ENCODE peak calls at places on chromosomes 12 and 14, in ten cellular contexts. E is activated CD4-positive, alpha-beta T cell treated with anti-CD3 and anti-CD28 coated beads for 4 hours; L is bronchial epithelial cell; S is activated naive CD4-positive, alpha-beta T cell treated with anti-CD3 and anti-CD28 coated beads, Interleukin-2, amount 50 U/mL, for 72 hours; Y is NT2/D1; T is CD4-positive, CD25-positive, alpha-beta regulatory T cell; X is caudate nucleus; R is activated naive CD8-positive, alpha-beta T cell treated with anti-CD3 and anti-CD28 coated beads, Interleukin-2, amount 50 U/mL, for 24 hours; M is ACHN; O is Karpas-422. V is an unnamed sample.
A peak's percentile ranks its signal among the peaks of the same experiment; 100 is the strongest.

GRCh38 chr12:75774309-75775052 is 257.1 kb downstream of the PHLDA1 start:
- DNase-seq in M (no peak), T (no peak), X (no peak), E (no peak), S (no peak), Y (no peak), L (no peak), O (peak; percentile 75), R (no peak), V (no peak)

GRCh38 chr12:52270541-52271070 is 3.8 kb upstream of the KRT86 start:
- DNase-seq in O (no peak), E (no peak), M (no peak), S (peak; percentile 26), Y (no peak), X (no peak), R (no peak), L (no peak), T (no peak), V (no peak)

GRCh38 chr12:77888611-77889010 is 57.9 kb downstream of the NAV3 start:
- DNase-seq in R (no peak), L (peak; percentile 98), X (no peak), E (no peak), M (peak; percentile 10), T (no peak), Y (no peak), S (no peak), O (no peak), V (peak; percentile 73)

GRCh38 chr14:93171366-93171765 is 13.3 kb downstream of the MOAP1 start:
- DNase-seq in L (no peak), E (no peak), M (no peak), S (no peak), O (no peak), Y (no peak), X (no peak), T (no peak), R (no peak), V (no peak)

GRCh38 chr14:64107438-64107837 is 186.7 kb downstream of the ESR2 start:
- DNase-seq in R (no peak), X (no peak), L (no peak), S (no peak), O (no peak), E (no peak), Y (no peak), M (no peak), T (no peak), V (no peak)

GRCh38 chr12:57127101-57127709 is 1.1 kb upstream of the LRP1 start:
- DNase-seq in X (no peak), T (peak; percentile 41), O (peak; percentile 75), S (no peak), L (peak; percentile 58), M (peak; percentile 69), E (no peak), R (peak; percentile 53), Y (no peak), V (no peak)

GRCh38 chr12:51442324-51442723 is 17.7 kb downstream of the SLC4A8 start:
- DNase-seq in X (peak; percentile 22), L (no peak), O (no peak), M (no peak), Y (no peak), S (no peak), R (no peak), E (no peak), T (no peak), V (no peak)

GRCh38 chr14:95659986-95660385 is 26.2 kb upstream of the TCL1B start:
- DNase-seq in L (no peak), T (no peak), S (no peak), R (no peak), E (no peak), X (no peak), Y (no peak), O (no peak), M (no peak), V (no peak)

GRCh38 chr14:26595922-26596721 is 1.7 kb downstream of the NOVA1 start:
- DNase-seq in X (no peak), L (no peak), M (no peak), E (no peak), Y (no peak), R (no peak), O (no peak), S (no peak), T (no peak), V (no peak)

GRCh38 chr12:130162771-130163460 is 652 bp downstream of the FZD10 start:
- DNase-seq in O (no peak), M (no peak), Y (no peak), X (no peak), S (no peak), R (no peak), E (no peak), L (no peak), T (no peak), V (no peak)

GRCh38 chr12:52081263-52081733 is 1.8 kb downstream of the SMIM41 start:
- DNase-seq in O (peak; percentile 82), Y (no peak), L (no peak), S (no peak), R (peak; percentile 23), E (no peak), M (no peak), T (no peak), X (no peak), V (no peak)

GRCh38 chr12:6868211-6869048 is 1.1 kb downstream of the TPI1 start:
- DNase-seq in X (no peak), Y (no peak), M (peak; percentile 36), E (no peak), T (peak; percentile 33), R (no peak), L (no peak), O (peak; percentile 55), S (no peak), V (no peak)

GRCh38 chr12:53750812-53751335 is 905 bp downstream of the CISTR start:
- DNase-seq in T (no peak), L (no peak), E (no peak), X (no peak), Y (no peak), M (no peak), S (no peak), O (peak; percentile 72), R (no peak), V (no peak)

GRCh38 chr12:70463997-70464396 is 97.9 kb downstream of the KCNMB4 start:
- DNase-seq in S (no peak), X (no peak), T (no peak), M (no peak), Y (no peak), O (no peak), R (no peak), L (no peak), E (no peak), V (no peak)

GRCh38 chr12:12278899-12279298 is 12.1 kb upstream of the LRP6 start:
- DNase-seq in Y (no peak), T (no peak), R (no peak), E (no peak), S (no peak), X (no peak), O (no peak), M (no peak), L (no peak), V (no peak)

GRCh38 chr12:125804660-125805059 is 739.4 kb downstream of the AACS start:
- DNase-seq in R (no peak), Y (no peak), E (no peak), X (no peak), M (no peak), T (no peak), L (no peak), O (no peak), S (no peak), V (no peak)

GRCh38 chr14:65072937-65073336 is 29.4 kb downstream of the MAX start:
- DNase-seq in Y (no peak), S (no peak), O (no peak), T (no peak), L (peak; percentile 25), E (no peak), R (no peak), M (no peak), X (no peak), V (no peak)

GRCh38 chr14:23776296-23776695 is 140.1 kb downstream of the DHRS2 start:
- DNase-seq in T (no peak), E (no peak), Y (no peak), R (no peak), O (peak; percentile 44), L (no peak), X (no peak), M (no peak), S (no peak), V (no peak)

GRCh38 chr14:104441275-104442106 is 138.1 kb upstream of the C14orf180 start:
- DNase-seq in X (no peak), R (no peak), Y (no peak), L (no peak), S (peak; percentile 44), O (no peak), E (no peak), T (no peak), M (no peak), V (no peak)

GRCh38 chr14:105849933-105850626 is 323.7 kb downstream of the TMEM121 start:
- DNase-seq in O (no peak), E (no peak), X (no peak), M (no peak), S (peak; percentile 37), L (no peak), T (no peak), R (no peak), Y (no peak), V (no peak)

GRCh38 chr14:78848234-78848820 is 678.2 kb downstream of the NRXN3 start:
- DNase-seq in Y (peak; percentile 55), M (peak; percentile 52), O (peak; percentile 84), T (peak; percentile 1), L (peak; percentile 50), X (peak; percentile 9), S (no peak), E (peak; percentile 1), R (peak; percentile 22), V (no peak)

GRCh38 chr12:132471858-132472255 is 18.1 kb upstream of the FBRSL1 start:
- DNase-seq in E (no peak), R (no peak), X (no peak), L (no peak), T (no peak), Y (no peak), S (no peak), O (no peak), M (no peak), V (no peak)

GRCh38 chr12:64943686-64944085 is 119.2 kb downstream of the TBC1D30 start:
- DNase-seq in L (no peak), T (no peak), O (no peak), X (no peak), E (no peak), R (no peak), M (no peak), S (no peak), Y (no peak), V (peak; percentile 46)

GRCh38 chr12:7035464-7035863 is 17.2 kb upstream of the LPCAT3 start:
- DNase-seq in T (no peak), O (peak; percentile 62), S (no peak), Y (no peak), L (no peak), M (no peak), E (no peak), R (no peak), X (no peak), V (no peak)

GRCh38 chr12:100216337-100216736 is 15.7 kb downstream of the ACTR6 start:
- DNase-seq in R (no peak), M (peak; percentile 29), E (no peak), Y (no peak), T (no peak), X (no peak), L (no peak), S (no peak), O (no peak), V (no peak)

GRCh38 chr12:113473942-113474341 is 2.3 kb upstream of the LHX5 start:
- DNase-seq in T (no peak), S (no peak), M (no peak), Y (no peak), O (no peak), E (no peak), X (no peak), L (no peak), R (no peak), V (no peak)

GRCh38 chr12:18250313-18250916 is 10.9 kb upstream of the PIK3C2G start:
- DNase-seq in X (no peak), M (peak; percentile 84), L (peak; percentile 67), E (no peak), O (peak; percentile 79), R (no peak), S (no peak), Y (peak; percentile 93), T (no peak), V (no peak)

GRCh38 chr14:78897443-78897842 is 727.3 kb downstream of the NRXN3 start:
- DNase-seq in S (no peak), L (no peak), E (no peak), X (no peak), M (no peak), Y (no peak), O (no peak), R (no peak), T (no peak), V (no peak)

V was measured in non-pigmented ciliary epithelial cell.